ENCODE peak calls at places on chromosomes 2 and 18, in ten cellular contexts. J is memory B cell; O is Right ventricle myocardium superior; V is mesendoderm; N is kidney; E is stimulated activated CD4-positive, alpha-beta T cell treated with anti-CD3 and anti-CD28 coated beads, Interleukin-2, amount 100 ng/mL, for 48 hours; S is skeletal muscle cell; C is sciatic nerve; U is progenitor cell of endocrine pancreas; K is transverse colon. R is an unnamed sample.

GRCh38 chr2:147076634-147077033 is 768.2 kb upstream of the ACVR2A start:
- DNase-seq in J (no peak), O (no peak), U (no peak), E (no peak), C (no peak), K (no peak), N (no peak), S (peak), V (peak), R (no peak)

GRCh38 chr2:119157850-119158511 is 570 bp downstream of the C1QL2 start:
- DNase-seq in O (no peak), J (no peak), U (no peak), C (no peak), K (no peak), S (no peak), N (no peak), V (no peak), E (no peak), R (no peak)

GRCh38 chr2:150487537-150488429 is at the start of gene RND3:
- DNase-seq in V (peak), C (peak), O (peak), J (no peak), U (peak), K (peak), N (peak), E (peak), S (peak), R (peak)

GRCh38 chr2:205754285-205754923 is 72.1 kb downstream of the NRP2 start:
- DNase-seq in N (no peak), O (no peak), C (no peak), K (no peak), J (no peak), E (no peak), V (no peak), U (no peak), S (no peak), R (no peak)

GRCh38 chr18:13219576-13219975 is 1.0 kb downstream of the LDLRAD4 start:
- DNase-seq in O (no peak), N (no peak), S (no peak), V (no peak), K (no peak), J (no peak), C (no peak), U (no peak), E (no peak), R (no peak)

GRCh38 chr18:57550510-57550909 is 36.0 kb downstream of the FECH start:
- DNase-seq in V (no peak), J (no peak), K (no peak), E (no peak), U (no peak), C (no peak), N (no peak), O (no peak), S (no peak), R (no peak)

GRCh38 chr2:63056309-63057065 is 5.9 kb downstream of the OTX1 start:
- DNase-seq in S (no peak), E (peak), U (no peak), N (peak), C (no peak), K (peak), J (peak), V (peak), O (peak), R (no peak)

GRCh38 chr2:209523778-209524362 is 100.0 kb downstream of the MAP2 start:
- DNase-seq in O (no peak), U (no peak), C (no peak), K (no peak), V (no peak), N (no peak), S (no peak), E (no peak), J (no peak), R (no peak)

GRCh38 chr2:224749136-224749535 is 33.0 kb upstream of the CCDC195 start:
- DNase-seq in O (no peak), S (no peak), K (no peak), U (no peak), V (peak), C (no peak), N (no peak), J (no peak), E (no peak), R (no peak)

GRCh38 chr2:230953843-230954242 is 28.8 kb upstream of the GPR55 start:
- DNase-seq in O (no peak), J (no peak), V (no peak), U (no peak), E (no peak), N (no peak), K (no peak), C (no peak), S (no peak), R (no peak)

GRCh38 chr2:85400951-85401805 is 9.0 kb downstream of the CAPG start:
- DNase-seq in C (no peak), N (no peak), V (no peak), E (no peak), U (no peak), O (no peak), J (no peak), K (no peak), S (no peak), R (no peak)